ENCODE peak calls at places on chromosome 4, in five cellular contexts. One of them, this sample, is unnamed.

GRCh38 chr4:85681194-85681803 is 206.3 kb downstream of the ARHGAP24 start:
- DNase-seq in mucosa of descending colon: peak
- DNase-seq in A549: no peak
- DNase-seq in GM19239: no peak
- DNase-seq in right lobe of liver: no peak
- DNase-seq in this sample: no peak

GRCh38 chr4:141971854-141972253 is 335.5 kb downstream of the IL15 start:
- DNase-seq in mucosa of descending colon: no peak
- DNase-seq in A549: no peak
- DNase-seq in GM19239: no peak
- DNase-seq in right lobe of liver: no peak
- DNase-seq in this sample: no peak

GRCh38 chr4:26130173-26130572 is 190.6 kb upstream of the RBPJ start:
- DNase-seq in mucosa of descending colon: no peak
- DNase-seq in A549: no peak
- DNase-seq in GM19239: peak
- DNase-seq in right lobe of liver: no peak
- DNase-seq in this sample: no peak

GRCh38 chr4:61984260-61984909 is 784.3 kb downstream of the ADGRL3 start:
- DNase-seq in mucosa of descending colon: no peak
- DNase-seq in A549: no peak
- DNase-seq in GM19239: no peak
- DNase-seq in right lobe of liver: no peak
- DNase-seq in this sample: no peak

GRCh38 chr4:22514431-22514830 is 1.4 kb downstream of the ADGRA3 start:
- DNase-seq in mucosa of descending colon: no peak
- DNase-seq in A549: no peak
- DNase-seq in GM19239: no peak
- DNase-seq in right lobe of liver: no peak
- DNase-seq in this sample: no peak

GRCh38 chr4:172169871-172170270 is 356.7 kb downstream of the GALNTL6 start:
- DNase-seq in mucosa of descending colon: no peak
- DNase-seq in A549: no peak
- DNase-seq in GM19239: no peak
- DNase-seq in right lobe of liver: no peak
- DNase-seq in this sample: no peak

GRCh38 chr4:88616275-88616996 is 24.2 kb downstream of the HERC3 start:
- DNase-seq in mucosa of descending colon: no peak
- DNase-seq in A549: peak
- DNase-seq in GM19239: no peak
- DNase-seq in right lobe of liver: no peak
- DNase-seq in this sample: no peak

GRCh38 chr4:186808635-186809018 is 85.0 kb upstream of the FAT1 start:
- DNase-seq in mucosa of descending colon: no peak
- DNase-seq in A549: no peak
- DNase-seq in GM19239: no peak
- DNase-seq in right lobe of liver: no peak
- DNase-seq in this sample: no peak

GRCh38 chr4:183905593-183906485 is 732 bp downstream of the STOX2 start:
- DNase-seq in mucosa of descending colon: peak
- DNase-seq in A549: peak
- DNase-seq in GM19239: no peak
- DNase-seq in right lobe of liver: peak
- DNase-seq in this sample: peak

GRCh38 chr4:153161599-153161971 is 42.7 kb upstream of the TRIM2 start:
- DNase-seq in mucosa of descending colon: no peak
- DNase-seq in A549: no peak
- DNase-seq in GM19239: no peak
- DNase-seq in right lobe of liver: no peak
- DNase-seq in this sample: no peak

GRCh38 chr4:71009796-71010588 is 16.5 kb downstream of the DCK start:
- DNase-seq in mucosa of descending colon: no peak
- DNase-seq in A549: peak
- DNase-seq in GM19239: no peak
- DNase-seq in right lobe of liver: no peak
- DNase-seq in this sample: no peak

GRCh38 chr4:185211641-185212040 is 2.2 kb downstream of the SNX25 start:
- DNase-seq in mucosa of descending colon: no peak
- DNase-seq in A549: no peak
- DNase-seq in GM19239: no peak
- DNase-seq in right lobe of liver: no peak
- DNase-seq in this sample: no peak

GRCh38 chr4:46653842-46654241 is 255.2 kb downstream of the COX7B2 start:
- DNase-seq in mucosa of descending colon: no peak
- DNase-seq in A549: no peak
- DNase-seq in GM19239: no peak
- DNase-seq in right lobe of liver: no peak
- DNase-seq in this sample: no peak

GRCh38 chr4:120773641-120774040 is 148.9 kb downstream of the PRDM5 start:
- DNase-seq in mucosa of descending colon: no peak
- DNase-seq in A549: no peak
- DNase-seq in GM19239: no peak
- DNase-seq in right lobe of liver: no peak
- DNase-seq in this sample: no peak

GRCh38 chr4:182504440-182504839 is 261.2 kb downstream of the TENM3 start:
- DNase-seq in mucosa of descending colon: no peak
- DNase-seq in A549: no peak
- DNase-seq in GM19239: no peak
- DNase-seq in right lobe of liver: no peak
- DNase-seq in this sample: no peak

GRCh38 chr4:119313237-119313636 is 8.7 kb downstream of the FABP2 start:
- DNase-seq in mucosa of descending colon: no peak
- DNase-seq in A549: no peak
- DNase-seq in GM19239: no peak
- DNase-seq in right lobe of liver: no peak
- DNase-seq in this sample: no peak

GRCh38 chr4:116942315-116942714 is 143.1 kb downstream of the TRAM1L1 start:
- DNase-seq in mucosa of descending colon: no peak
- DNase-seq in A549: no peak
- DNase-seq in GM19239: no peak
- DNase-seq in right lobe of liver: no peak
- DNase-seq in this sample: no peak

GRCh38 chr4:123399638-123400358 is 3.2 kb downstream of the SPRY1 start:
- DNase-seq in mucosa of descending colon: no peak
- DNase-seq in A549: no peak
- DNase-seq in GM19239: no peak
- DNase-seq in right lobe of liver: no peak
- DNase-seq in this sample: no peak

GRCh38 chr4:155952546-155952945 is 1.1 kb downstream of the CTSO start:
- DNase-seq in mucosa of descending colon: no peak
- DNase-seq in A549: no peak
- DNase-seq in GM19239: no peak
- DNase-seq in right lobe of liver: no peak
- DNase-seq in this sample: no peak

GRCh38 chr4:128287159-128287870 is at the start of gene PGRMC2:
- DNase-seq in mucosa of descending colon: peak
- DNase-seq in A549: peak
- DNase-seq in GM19239: no peak
- DNase-seq in right lobe of liver: no peak
- DNase-seq in this sample: no peak

GRCh38 chr4:114400531-114400930 is 198.1 kb upstream of the UGT8 start:
- DNase-seq in mucosa of descending colon: no peak
- DNase-seq in A549: no peak
- DNase-seq in GM19239: no peak
- DNase-seq in right lobe of liver: no peak
- DNase-seq in this sample: no peak

GRCh38 chr4:147787204-147787603 is 55.3 kb downstream of the ARHGAP10 start:
- DNase-seq in mucosa of descending colon: no peak
- DNase-seq in A549: no peak
- DNase-seq in GM19239: no peak
- DNase-seq in right lobe of liver: no peak
- DNase-seq in this sample: no peak

GRCh38 chr4:123826896-123827295 is 430.3 kb downstream of the SPRY1 start:
- DNase-seq in mucosa of descending colon: no peak
- DNase-seq in A549: no peak
- DNase-seq in GM19239: no peak
- DNase-seq in right lobe of liver: no peak
- DNase-seq in this sample: no peak

GRCh38 chr4:186500721-186501304 is 54.6 kb downstream of the MTNR1A start:
- DNase-seq in mucosa of descending colon: peak
- DNase-seq in A549: no peak
- DNase-seq in GM19239: no peak
- DNase-seq in right lobe of liver: no peak
- DNase-seq in this sample: no peak

GRCh38 chr4:173424899-173425805 is 26.2 kb upstream of the SCRG1 start:
- DNase-seq in mucosa of descending colon: no peak
- DNase-seq in A549: no peak
- DNase-seq in GM19239: no peak
- DNase-seq in right lobe of liver: no peak
- DNase-seq in this sample: no peak

GRCh38 chr4:121070696-121071639 is 1.4 kb downstream of the NDNF start:
- DNase-seq in mucosa of descending colon: peak
- DNase-seq in A549: peak
- DNase-seq in GM19239: no peak
- DNase-seq in right lobe of liver: peak
- DNase-seq in this sample: peak

GRCh38 chr4:39668835-39669234 is 29.1 kb upstream of the UBE2K start:
- DNase-seq in mucosa of descending colon: no peak
- DNase-seq in A549: no peak
- DNase-seq in GM19239: no peak
- DNase-seq in right lobe of liver: no peak
- DNase-seq in this sample: no peak

GRCh38 chr4:1512738-1513660 is 106.8 kb upstream of the NKX1-1 start:
- DNase-seq in mucosa of descending colon: peak
- DNase-seq in A549: peak
- DNase-seq in GM19239: no peak
- DNase-seq in right lobe of liver: peak
- DNase-seq in this sample: peak

GRCh38 chr4:19729873-19730735 is 521.6 kb upstream of the SLIT2 start:
- DNase-seq in mucosa of descending colon: no peak
- DNase-seq in A549: no peak
- DNase-seq in GM19239: no peak
- DNase-seq in right lobe of liver: no peak
- DNase-seq in this sample: no peak

GRCh38 chr4:103018391-103019318 is 850 bp downstream of the SLC9B1 start:
- DNase-seq in mucosa of descending colon: peak
- DNase-seq in A549: peak
- DNase-seq in GM19239: no peak
- DNase-seq in right lobe of liver: no peak
- DNase-seq in this sample: no peak

GRCh38 chr4:185219551-185220344 is 10.3 kb downstream of the SNX25 start:
- DNase-seq in mucosa of descending colon: peak
- DNase-seq in A549: no peak
- DNase-seq in GM19239: no peak
- DNase-seq in right lobe of liver: no peak
- DNase-seq in this sample: no peak

GRCh38 chr4:122890142-122890769 is 32.1 kb downstream of the NUDT6 start:
- DNase-seq in mucosa of descending colon: no peak
- DNase-seq in A549: no peak
- DNase-seq in GM19239: no peak
- DNase-seq in right lobe of liver: no peak
- DNase-seq in this sample: no peak

GRCh38 chr4:3340038-3340702 is 47.3 kb downstream of the RGS12 start:
- DNase-seq in mucosa of descending colon: no peak
- DNase-seq in A549: no peak
- DNase-seq in GM19239: no peak
- DNase-seq in right lobe of liver: no peak
- DNase-seq in this sample: no peak

GRCh38 chr4:948101-948935 is 16.1 kb downstream of the TMEM175 start:
- DNase-seq in mucosa of descending colon: no peak
- DNase-seq in A549: no peak
- DNase-seq in GM19239: no peak
- DNase-seq in right lobe of liver: no peak
- DNase-seq in this sample: no peak

GRCh38 chr4:77617203-77617602 is 11.6 kb downstream of the CXCL13 start:
- DNase-seq in mucosa of descending colon: no peak
- DNase-seq in A549: peak
- DNase-seq in GM19239: no peak
- DNase-seq in right lobe of liver: no peak
- DNase-seq in this sample: no peak

GRCh38 chr4:3563403-3563802 is 31.2 kb upstream of the LRPAP1 start:
- DNase-seq in mucosa of descending colon: no peak
- DNase-seq in A549: no peak
- DNase-seq in GM19239: no peak
- DNase-seq in right lobe of liver: no peak
- DNase-seq in this sample: no peak

GRCh38 chr4:55906999-55907398 is 41.7 kb upstream of the CEP135 start:
- DNase-seq in mucosa of descending colon: no peak
- DNase-seq in A549: peak
- DNase-seq in GM19239: no peak
- DNase-seq in right lobe of liver: no peak
- DNase-seq in this sample: no peak

GRCh38 chr4:41061482-41062185 is 152.7 kb downstream of the APBB2 start:
- DNase-seq in mucosa of descending colon: no peak
- DNase-seq in A549: no peak
- DNase-seq in GM19239: no peak
- DNase-seq in right lobe of liver: no peak
- DNase-seq in this sample: no peak

GRCh38 chr4:37453004-37453360 is 208.4 kb downstream of the NWD2 start:
- DNase-seq in mucosa of descending colon: peak
- DNase-seq in A549: peak
- DNase-seq in GM19239: peak
- DNase-seq in right lobe of liver: no peak
- DNase-seq in this sample: no peak

GRCh38 chr4:114368751-114369150 is 229.9 kb upstream of the UGT8 start:
- DNase-seq in mucosa of descending colon: no peak
- DNase-seq in A549: no peak
- DNase-seq in GM19239: no peak
- DNase-seq in right lobe of liver: no peak
- DNase-seq in this sample: no peak